ENCODE peak calls at places on chromosomes 4 and X, in four cellular contexts. M is NCI-H1092, S is keratinocyte, C is A172. J is an unnamed sample.

GRCh38 chrX:107301253-107301652 is 94.8 kb downstream of the DNAAF6 start:
- DNase-seq in M (no peak), S (no peak), C (no peak), J (no peak)

GRCh38 chr4:46878641-46879040 is 30.4 kb downstream of the COX7B2 start:
- DNase-seq in M (no peak), S (no peak), C (peak; percentile 70), J (no peak)

GRCh38 chrX:136076942-136077341 is 70.4 kb upstream of the FHL1 start:
- DNase-seq in M (no peak), S (no peak), C (no peak), J (no peak)

GRCh38 chr4:39456946-39457763 is 1.6 kb downstream of the RPL9 start:
- DNase-seq in M (no peak), S (no peak), C (no peak), J (no peak)

GRCh38 chr4:137609693-137610450 is 77.6 kb upstream of the PCDH18 start:
- DNase-seq in M (no peak), S (no peak), C (no peak), J (no peak)

GRCh38 chrX:19195243-19195610 is 73.0 kb upstream of the ADGRG2 start:
- DNase-seq in M (no peak), S (no peak), C (no peak), J (no peak)

GRCh38 chr4:66640216-66640615 is 905.1 kb downstream of the CENPC start:
- DNase-seq in M (no peak), S (no peak), C (no peak), J (no peak)

GRCh38 chr4:98517444-98518021 is 140.9 kb downstream of the TSPAN5 start:
- DNase-seq in M (no peak), S (no peak), C (no peak), J (no peak)

GRCh38 chr4:111334356-111334755 is 711.5 kb upstream of the PITX2 start:
- DNase-seq in M (no peak), S (no peak), C (no peak), J (no peak)

GRCh38 chr4:158930573-158930972 is 161.7 kb downstream of the FNIP2 start:
- DNase-seq in M (no peak), S (no peak), C (no peak), J (no peak)

GRCh38 chrX:104641176-104641575 is 75.2 kb downstream of the IL1RAPL2 start:
- DNase-seq in M (no peak), S (no peak), C (no peak), J (no peak)

GRCh38 chr4:141248029-141248428 is 27.3 kb downstream of the ZNF330 start:
- DNase-seq in M (no peak), S (no peak), C (no peak), J (no peak)

GRCh38 chr4:37822220-37822619 is 4.3 kb upstream of the PGM2 start:
- DNase-seq in M (peak; percentile 36), S (no peak), C (no peak), J (no peak)

GRCh38 chr4:39635023-39635422 is 3.6 kb downstream of the SMIM14 start:
- DNase-seq in M (no peak), S (no peak), C (no peak), J (no peak)

GRCh38 chr4:168265327-168265726 is 53.2 kb downstream of the DDX60 start:
- DNase-seq in M (no peak), S (no peak), C (no peak), J (no peak)

GRCh38 chrX:78029663-78030062 is 60.2 kb upstream of the PGAM4 start:
- DNase-seq in M (no peak), S (no peak), C (peak; percentile 28), J (no peak)

GRCh38 chrX:37347420-37347819 is 1.7 kb upstream of the PRRG1 start:
- DNase-seq in M (no peak), S (no peak), C (peak; percentile 4), J (no peak)

GRCh38 chr4:28709821-28710330 is 1849.2 kb downstream of the STIM2 start:
- DNase-seq in M (no peak), S (no peak), C (no peak), J (no peak)

GRCh38 chrX:123835661-123836371 is 24.0 kb upstream of the XIAP start:
- DNase-seq in M (no peak), S (no peak), C (peak; percentile 73), J (no peak)

GRCh38 chr4:159048166-159048886 is 54.6 kb upstream of the RAPGEF2 start:
- DNase-seq in M (peak; percentile 11), S (no peak), C (peak; percentile 75), J (no peak)

GRCh38 chr4:105560488-105560887 is 8.1 kb downstream of the ARHGEF38 start:
- DNase-seq in M (no peak), S (no peak), C (no peak), J (no peak)

GRCh38 chrX:51614353-51614752 is 4.4 kb downstream of the CENPVL3 start:
- DNase-seq in M (peak; percentile 4), S (no peak), C (peak; percentile 14), J (no peak)

GRCh38 chr4:37082912-37083311 is 161.6 kb upstream of the NWD2 start:
- DNase-seq in M (no peak), S (no peak), C (peak; percentile 44), J (no peak)

GRCh38 chr4:91914176-91914804 is 389.5 kb upstream of the GRID2 start:
- DNase-seq in M (no peak), S (no peak), C (no peak), J (no peak)

GRCh38 chr4:22875592-22876257 is 183.0 kb downstream of the GBA3 start:
- DNase-seq in M (no peak), S (no peak), C (no peak), J (no peak)

GRCh38 chrX:80808160-80808735 is 1.4 kb downstream of the BRWD3 start:
- DNase-seq in M (no peak), S (no peak), C (peak; percentile 59), J (peak; percentile 72)

GRCh38 chr4:90425893-90426292 is 298.7 kb downstream of the CCSER1 start:
- DNase-seq in M (no peak), S (no peak), C (no peak), J (no peak)

GRCh38 chr4:137375111-137375850 is 157.0 kb downstream of the PCDH18 start:
- DNase-seq in M (no peak), S (no peak), C (no peak), J (no peak)

GRCh38 chr4:146458594-146458993 is 63.1 kb downstream of the SLC10A7 start:
- DNase-seq in M (no peak), S (no peak), C (no peak), J (no peak)

GRCh38 chr4:40333921-40334352 is 1.2 kb upstream of the CHRNA9 start:
- DNase-seq in M (no peak), S (no peak), C (peak; percentile 79), J (no peak)

GRCh38 chrX:96387801-96388200 is 296.8 kb upstream of the DIAPH2 start:
- DNase-seq in M (no peak), S (no peak), C (no peak), J (no peak)

GRCh38 chr4:132276185-132276584 is 872.9 kb upstream of the PCDH10 start:
- DNase-seq in M (no peak), S (no peak), C (no peak), J (no peak)

GRCh38 chr4:108366716-108367115 is 198.0 kb upstream of the LEF1 start:
- DNase-seq in M (no peak), S (no peak), C (no peak), J (no peak)

GRCh38 chrX:153689654-153690465 is 2.1 kb downstream of the SLC6A8 start:
- DNase-seq in M (no peak), S (no peak), C (peak; percentile 46), J (no peak)

GRCh38 chrX:107894038-107894437 is 68.4 kb downstream of the MID2 start:
- DNase-seq in M (peak; percentile 57), S (peak; percentile 9), C (peak; percentile 8), J (no peak)

GRCh38 chrX:10904220-10904619 is 206.9 kb upstream of the HCCS start:
- DNase-seq in M (no peak), S (no peak), C (peak; percentile 18), J (no peak)

GRCh38 chr4:121789470-121789869 is 11.7 kb upstream of the EXOSC9 start:
- DNase-seq in M (no peak), S (no peak), C (no peak), J (no peak)

GRCh38 chrX:9746148-9746880 is 19.3 kb downstream of the GPR143 start:
- DNase-seq in M (no peak), S (no peak), C (peak; percentile 94), J (no peak)

GRCh38 chrX:9464435-9465371 is at the start of gene TBL1X:
- DNase-seq in M (peak; percentile 24), S (no peak), C (no peak), J (peak; percentile 42)

J was measured in activated T-helper 2 cell treated with anti-CD3 and anti-CD28 coated beads, Interferon-gamma antibody, Interleukin-2, Interleukin-4, amounts not matched to agents 10 μg/mL and 5 μg/mL and 100 μg/mL, durations not matched to agents 14 hours and 24 hours and 36 hours.